ENCODE peak calls at places on chromosomes 6 and 20, in seven cellular contexts. S, N, J, T, A, G and I are unnamed samples.

GRCh38 chr6:133641111-133641510 is 247.8 kb upstream of the TCF21 start:
- DNase-seq in S (no peak), N (no peak), J (no peak), T (no peak), A (no peak), G (no peak), I (no peak)

GRCh38 chr20:8156603-8157079 is 24.6 kb downstream of the PLCB1 start:
- DNase-seq in S (peak; percentile 97), N (no peak), J (no peak), T (no peak), A (peak; percentile 37), G (peak; percentile 64), I (no peak)

GRCh38 chr6:148557796-148558457 is 188.9 kb upstream of the UST start:
- DNase-seq in S (no peak), N (peak; percentile 91), J (peak; percentile 16), T (no peak), A (peak; percentile 30), G (no peak), I (no peak)

GRCh38 chr6:4020822-4021132 is 58.2 kb downstream of the FAM217A start:
- DNase-seq in S (no peak), N (no peak), J (no peak), T (no peak), A (no peak), G (no peak), I (no peak)

GRCh38 chr6:34126419-34126818 is 19.5 kb downstream of the GRM4 start:
- DNase-seq in S (no peak), N (no peak), J (no peak), T (no peak), A (no peak), G (no peak), I (no peak)

GRCh38 chr20:60262967-60263603 is 304.9 kb downstream of the CDH26 start:
- DNase-seq in S (peak; percentile 7), N (peak; percentile 50), J (no peak), T (peak; percentile 29), A (peak; percentile 21), G (no peak), I (peak; percentile 86)

GRCh38 chr20:43459022-43459942 is 1.6 kb downstream of the SRSF6 start:
- DNase-seq in S (no peak), N (no peak), J (no peak), T (no peak), A (no peak), G (no peak), I (peak; percentile 71)

GRCh38 chr6:119284861-119285521 is 64.6 kb downstream of the MAN1A1 start:
- DNase-seq in S (no peak), N (peak; percentile 63), J (no peak), T (no peak), A (no peak), G (no peak), I (peak; percentile 67)

GRCh38 chr6:39576556-39577303 is 148.5 kb downstream of the KIF6 start:
- DNase-seq in S (no peak), N (no peak), J (no peak), T (no peak), A (no peak), G (no peak), I (no peak)

GRCh38 chr6:1311400-1312192 is at the start of gene FOXQ1:
- DNase-seq in S (peak; percentile 61), N (no peak), J (no peak), T (no peak), A (no peak), G (no peak), I (peak; percentile 64)

GRCh38 chr20:39946053-39946810 is 742.8 kb downstream of the MAFB start:
- DNase-seq in S (no peak), N (no peak), J (no peak), T (no peak), A (no peak), G (no peak), I (no peak)

GRCh38 chr6:75196051-75196743 is 9.7 kb downstream of the COL12A1 start:
- DNase-seq in S (no peak), N (no peak), J (no peak), T (no peak), A (no peak), G (no peak), I (no peak)

GRCh38 chr6:74015427-74015826 is 319.4 kb downstream of the CD109 start:
- DNase-seq in S (no peak), N (no peak), J (no peak), T (no peak), A (no peak), G (no peak), I (no peak)

GRCh38 chr6:161161889-161162624 is 111.8 kb downstream of the AGPAT4 start:
- DNase-seq in S (no peak), N (no peak), J (no peak), T (no peak), A (no peak), G (no peak), I (no peak)

GRCh38 chr6:136640132-136640915 is 90.1 kb upstream of the MAP7 start:
- DNase-seq in S (no peak), N (no peak), J (peak; percentile 13), T (no peak), A (no peak), G (no peak), I (peak; percentile 47)

GRCh38 chr20:56440346-56441007 is 27.9 kb upstream of the RTF2 start:
- DNase-seq in S (no peak), N (peak; percentile 83), J (no peak), T (no peak), A (peak; percentile 67), G (no peak), I (peak; percentile 90)

GRCh38 chr6:26660096-26660425 is 515 bp upstream of the ZNF322 start:
- DNase-seq in S (no peak), N (no peak), J (no peak), T (peak; percentile 30), A (no peak), G (peak; percentile 22), I (no peak)

GRCh38 chr6:37618916-37619605 is 78.6 kb downstream of the MDGA1 start:
- DNase-seq in S (no peak), N (peak; percentile 59), J (no peak), T (no peak), A (no peak), G (no peak), I (no peak)

GRCh38 chr20:25361287-25361683 is 29.4 kb downstream of the ABHD12 start:
- DNase-seq in S (no peak), N (no peak), J (no peak), T (no peak), A (no peak), G (no peak), I (no peak)

GRCh38 chr20:45987108-45987780 is 15.2 kb upstream of the ZNF335 start:
- DNase-seq in S (no peak), N (peak; percentile 89), J (peak; percentile 26), T (peak; percentile 74), A (peak; percentile 61), G (peak; percentile 20), I (peak; percentile 94)